ENCODE peak calls at places on chromosome 15, in seven cellular contexts. S is astrocyte of the spinal cord, A is activated B cell treated with CpG ODN at 0.5 μM for 24 hours, Y is Peyer's patch, O is astrocyte, M is GM12878, N is endothelial cell. V is an unnamed sample.

GRCh38 chr15:99433026-99433756 is 132.6 kb upstream of the MEF2A start:
- DNase-seq in S (no peak), A (peak; percentile 30), Y (peak; percentile 54), O (no peak), M (no peak), N (no peak), V (no peak)

GRCh38 chr15:34773916-34774315 is 19.1 kb upstream of the GJD2 start:
- DNase-seq in S (no peak), A (no peak), Y (no peak), O (no peak), M (no peak), N (no peak), V (no peak)

GRCh38 chr15:71048913-71049675 is 66.2 kb upstream of the THSD4 start:
- DNase-seq in S (peak; percentile 87), A (no peak), Y (no peak), O (peak; percentile 100), M (no peak), N (no peak), V (no peak)

GRCh38 chr15:40762919-40763800 is 708 bp upstream of the GCHFR start:
- DNase-seq in S (peak; percentile 52), A (peak; percentile 34), Y (peak; percentile 86), O (peak; percentile 35), M (no peak), N (peak; percentile 28), V (no peak)

GRCh38 chr15:36731025-36731424 is 151.6 kb downstream of the CDIN1 start:
- DNase-seq in S (no peak), A (no peak), Y (no peak), O (no peak), M (no peak), N (no peak), V (no peak)

GRCh38 chr15:57522148-57522547 is 69.6 kb upstream of the MYZAP start:
- DNase-seq in S (no peak), A (no peak), Y (no peak), O (no peak), M (no peak), N (no peak), V (no peak)

GRCh38 chr15:65373163-65373651 is 4.6 kb downstream of the IGDCC3 start:
- DNase-seq in S (no peak), A (no peak), Y (no peak), O (no peak), M (no peak), N (no peak), V (no peak)

GRCh38 chr15:71392821-71393220 is 277.6 kb downstream of the THSD4 start:
- DNase-seq in S (no peak), A (no peak), Y (no peak), O (no peak), M (no peak), N (no peak), V (no peak)

GRCh38 chr15:65377105-65377975 is 462 bp downstream of the IGDCC3 start:
- DNase-seq in S (peak; percentile 20), A (no peak), Y (peak; percentile 50), O (peak; percentile 24), M (no peak), N (peak; percentile 59), V (no peak)

GRCh38 chr15:39786444-39787056 is 3.9 kb upstream of the FSIP1 start:
- DNase-seq in S (peak; percentile 81), A (no peak), Y (no peak), O (peak; percentile 38), M (no peak), N (no peak), V (no peak)

GRCh38 chr15:84772467-84772866 is 24.1 kb downstream of the ZNF592 start:
- DNase-seq in S (no peak), A (no peak), Y (no peak), O (no peak), M (no peak), N (no peak), V (no peak)

GRCh38 chr15:39336926-39337325 is 244.0 kb upstream of the THBS1 start:
- DNase-seq in S (peak; percentile 14), A (no peak), Y (no peak), O (no peak), M (no peak), N (no peak), V (no peak)

DNA sequence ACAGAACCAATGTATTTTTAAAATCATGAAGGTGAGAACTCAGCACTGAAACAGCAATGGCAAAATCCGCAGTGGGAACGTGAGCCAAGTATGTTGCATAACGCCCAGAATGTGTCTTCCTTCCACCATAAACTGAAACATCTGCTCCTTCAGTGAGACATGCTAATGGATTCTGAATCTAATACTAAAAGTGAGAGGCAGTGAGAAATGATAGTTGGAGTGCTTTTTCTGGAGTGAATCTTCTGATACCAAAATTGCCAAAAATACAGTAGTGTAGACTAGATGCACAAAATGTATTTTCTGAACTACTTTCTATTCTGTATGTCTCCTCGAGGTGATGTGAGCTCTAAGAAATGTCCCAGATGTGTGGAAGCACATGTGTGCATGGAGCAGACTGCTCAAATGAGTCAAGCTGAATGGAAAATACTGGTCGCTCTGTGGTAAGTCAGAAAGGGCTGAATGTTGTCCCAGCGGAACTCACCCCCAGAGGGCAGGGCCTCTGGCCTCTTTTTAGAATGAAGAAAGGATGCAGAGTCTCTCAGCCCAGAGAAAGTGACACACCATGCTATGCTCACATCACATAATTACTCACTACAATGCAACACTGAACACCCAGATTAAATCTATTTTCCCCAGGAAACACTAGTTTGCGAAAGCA is 73.0 kb downstream of the ATP10A start:
- DNase-seq in S (peak; percentile 75), A (no peak), Y (no peak), O (peak; percentile 84), M (no peak), N (no peak), V (no peak)
- TF ChIP-seq CTCF in S (no peak), A (no peak), Y (no peak), O (no peak), M (no peak), N (no peak), V (no peak)

GRCh38 chr15:90598053-90598577 is 68.4 kb downstream of the CRTC3 start:
- DNase-seq in S (no peak), A (peak; percentile 24), Y (peak; percentile 54), O (no peak), M (peak; percentile 46), N (no peak), V (no peak)
- TF ChIP-seq CTCF in S (no peak), A (no peak), Y (peak; percentile 35), O (no peak), M (peak; percentile 57), N (no peak), V (no peak)

GRCh38 chr15:45522179-45522930 is at the start of gene SLC30A4:
- DNase-seq in S (peak; percentile 54), A (peak; percentile 76), Y (peak; percentile 87), O (peak; percentile 42), M (no peak), N (peak; percentile 43), V (peak; percentile 58)

GRCh38 chr15:45521596-45522167 is 873 bp downstream of the SLC30A4 start:
- DNase-seq in S (peak; percentile 22), A (no peak), Y (no peak), O (peak; percentile 8), M (no peak), N (no peak), V (no peak)

GRCh38 chr15:45522931-45523331 is 376 bp upstream of the SLC30A4 start:
- DNase-seq in S (peak; percentile 41), A (no peak), Y (no peak), O (peak; percentile 45), M (no peak), N (peak; percentile 25), V (no peak)
- TF ChIP-seq CTCF in S (no peak), A (no peak), Y (no peak), O (no peak), M (no peak), N (no peak), V (no peak)

GRCh38 chr15:53974121-53974520 is 4.1 kb upstream of the UNC13C start:
- DNase-seq in S (no peak), A (no peak), Y (no peak), O (no peak), M (no peak), N (no peak), V (no peak)
- TF ChIP-seq CTCF in S (no peak), A (no peak), Y (no peak), O (no peak), M (no peak), N (no peak), V (no peak)

GRCh38 chr15:80473574-80474223 is 69.5 kb downstream of the ARNT2 start:
- DNase-seq in S (no peak), A (no peak), Y (no peak), O (no peak), M (no peak), N (no peak), V (no peak)

GRCh38 chr15:80476036-80476435 is 71.9 kb downstream of the ARNT2 start:
- DNase-seq in S (no peak), A (no peak), Y (no peak), O (no peak), M (no peak), N (no peak), V (no peak)

GRCh38 chr15:80474224-80474619 is 70.0 kb downstream of the ARNT2 start:
- DNase-seq in S (no peak), A (no peak), Y (no peak), O (no peak), M (no peak), N (no peak), V (no peak)

GRCh38 chr15:80474751-80475295 is 70.6 kb downstream of the ARNT2 start:
- DNase-seq in S (no peak), A (no peak), Y (no peak), O (peak; percentile 96), M (no peak), N (no peak), V (no peak)

DNA sequence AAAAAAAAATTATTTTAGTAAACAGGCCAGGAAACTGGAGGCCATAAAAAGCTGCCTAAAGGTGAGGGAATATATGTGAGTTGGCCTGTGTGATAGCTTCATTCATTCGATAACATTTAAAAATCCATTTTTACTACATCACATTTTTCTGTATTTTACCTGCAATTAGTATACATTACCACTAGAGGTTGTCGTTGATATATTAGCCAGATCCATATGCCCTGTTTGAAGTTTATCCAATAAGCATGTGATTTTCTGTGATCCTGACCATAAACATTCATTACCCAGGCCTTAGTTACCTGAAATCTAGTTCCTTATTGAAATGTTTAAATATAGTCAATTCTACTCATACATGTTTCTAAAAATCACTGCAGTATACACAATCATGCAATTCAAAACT is 71.4 kb downstream of the ARNT2 start:
- DNase-seq in S (no peak), A (no peak), Y (no peak), O (no peak), M (no peak), N (no peak), V (no peak)
- TF ChIP-seq CTCF in S (peak; percentile 25), A (no peak), Y (no peak), O (no peak), M (no peak), N (peak; percentile 46), V (no peak)

V was measured in D721Med.